ENCODE peak calls at places on chromosome 9, in eight cellular contexts. P, C, F, O, R, K, W and X are unnamed samples.

GRCh38 chr9:98075332-98075805 is 18.8 kb downstream of the NANS start:
- DNase-seq in K (peak), R (no peak), W (no peak), P (peak), O (no peak), C (peak), F (no peak), X (peak)

GRCh38 chr9:124774131-124774978 is 2.6 kb upstream of the OLFML2A start:
- DNase-seq in K (peak), O (peak), F (peak), P (peak), W (peak), C (peak), R (peak), X (peak)

GRCh38 chr9:70080481-70081119 is 37.0 kb downstream of the MAMDC2 start:
- DNase-seq in K (peak), P (peak), C (peak), F (no peak), W (peak), R (no peak), O (no peak), X (peak)

GRCh38 chr9:108838017-108838416 is 17.8 kb downstream of the ACTL7B start:
- DNase-seq in P (no peak), O (no peak), K (no peak), F (no peak), W (no peak), C (peak), R (no peak), X (no peak)

GRCh38 chr9:25716220-25716872 is 38.1 kb upstream of the TUSC1 start:
- DNase-seq in P (peak), O (peak), C (peak), F (no peak), R (no peak), K (peak), W (peak), X (peak)

GRCh38 chr9:109401169-109401989 is 80.5 kb upstream of the EPB41L4B start:
- DNase-seq in F (no peak), K (peak), P (peak), O (peak), W (no peak), R (peak), C (peak), X (peak)

GRCh38 chr9:137165250-137165836 is 4.5 kb downstream of the LRRC26 start:
- DNase-seq in P (no peak), W (no peak), C (no peak), O (no peak), K (no peak), F (no peak), R (no peak), X (no peak)

GRCh38 chr9:111852291-111852690 is 44.3 kb upstream of the UGCG start:
- DNase-seq in P (no peak), O (no peak), K (no peak), R (no peak), W (no peak), C (no peak), F (no peak), X (no peak)

GRCh38 chr9:120654278-120654677 is 60.0 kb downstream of the MEGF9 start:
- DNase-seq in K (no peak), W (no peak), P (no peak), O (no peak), C (peak), R (no peak), F (no peak), X (no peak)

GRCh38 chr9:93057703-93058356 is 671 bp upstream of the SUSD3 start:
- DNase-seq in F (no peak), K (no peak), P (no peak), C (no peak), R (no peak), W (no peak), O (no peak), X (no peak)

GRCh38 chr9:94779101-94779500 is 52.6 kb downstream of the AOPEP start:
- DNase-seq in W (no peak), F (no peak), C (no peak), O (no peak), P (no peak), K (no peak), R (no peak), X (no peak)

GRCh38 chr9:68706579-68707201 is 1.6 kb downstream of the PIP5K1B start:
- DNase-seq in P (no peak), O (no peak), R (no peak), W (no peak), K (no peak), C (no peak), F (no peak), X (no peak)

GRCh38 chr9:76676857-76677256 is 87.4 kb upstream of the PCA3 start:
- DNase-seq in R (no peak), P (no peak), W (no peak), K (no peak), F (no peak), O (no peak), C (no peak), X (no peak)

GRCh38 chr9:69857131-69857530 is 36.5 kb downstream of the CFAP95 start:
- DNase-seq in O (no peak), C (peak), W (peak), F (no peak), P (peak), R (no peak), K (peak), X (peak)

GRCh38 chr9:74645007-74645639 is 148.0 kb downstream of the RORB start:
- DNase-seq in P (peak), O (peak), R (no peak), W (no peak), C (peak), K (no peak), F (no peak), X (peak)

GRCh38 chr9:131298816-131299215 is 9.3 kb downstream of the PLPP7 start:
- DNase-seq in K (no peak), F (no peak), R (no peak), C (no peak), P (no peak), O (no peak), W (no peak), X (no peak)

GRCh38 chr9:127166111-127166510 is 43.7 kb upstream of the ANGPTL2 start:
- DNase-seq in R (no peak), O (no peak), K (no peak), P (no peak), C (no peak), W (no peak), F (no peak), X (no peak)